ENCODE peak calls at places on chromosome 2, in five cellular contexts. One of them, this sample, is unnamed. For H3K4me1, the result is how much of the 10 kb centered on the place peaks cover.

GRCh38 chr2:174699993-174700766 is 64.1 kb downstream of the CHRNA1 start:
- DNase-seq in HepG2: peak
- DNase-seq in Peyer's patch: no peak
- DNase-seq in body of pancreas: no peak
- DNase-seq in GM23248: peak
- DNase-seq in this sample: peak

GRCh38 chr2:19048593-19049264 is 309.7 kb downstream of the OSR1 start:
- DNase-seq in HepG2: peak
- DNase-seq in Peyer's patch: no peak
- DNase-seq in body of pancreas: peak
- DNase-seq in GM23248: no peak
- DNase-seq in this sample: peak

GRCh38 chr2:62826141-62826540 is 120.6 kb downstream of the EHBP1 start:
- DNase-seq in HepG2: no peak
- DNase-seq in Peyer's patch: no peak
- DNase-seq in body of pancreas: no peak
- DNase-seq in GM23248: peak
- DNase-seq in this sample: no peak

GRCh38 chr2:235861383-235861782 is 306.8 kb downstream of the GBX2 start:
- DNase-seq in HepG2: no peak
- DNase-seq in Peyer's patch: no peak
- DNase-seq in body of pancreas: no peak
- DNase-seq in GM23248: no peak
- DNase-seq in this sample: no peak

GRCh38 chr2:241123816-241124536 is 21.9 kb upstream of the MTERF4 start:
- DNase-seq in HepG2: no peak
- DNase-seq in Peyer's patch: peak
- DNase-seq in body of pancreas: peak
- DNase-seq in GM23248: peak
- DNase-seq in this sample: peak

GRCh38 chr2:189570565-189570964 is 10.0 kb downstream of the SLC40A1 start:
- DNase-seq in HepG2: peak
- DNase-seq in Peyer's patch: no peak
- DNase-seq in body of pancreas: no peak
- DNase-seq in GM23248: peak
- DNase-seq in this sample: no peak

GRCh38 chr2:191618046-191618788 is 59.7 kb upstream of the NABP1 start:
- DNase-seq in HepG2: no peak
- DNase-seq in Peyer's patch: no peak
- DNase-seq in body of pancreas: no peak
- DNase-seq in GM23248: no peak
- DNase-seq in this sample: no peak

GRCh38 chr2:54394392-54394791 is 61.7 kb upstream of the SPTBN1 start:
- DNase-seq in HepG2: no peak
- DNase-seq in Peyer's patch: no peak
- DNase-seq in body of pancreas: no peak
- DNase-seq in GM23248: no peak
- DNase-seq in this sample: peak

GRCh38 chr2:202510911-202511310 is 123.9 kb upstream of the FAM117B start:
- DNase-seq in HepG2: no peak
- DNase-seq in Peyer's patch: no peak
- DNase-seq in body of pancreas: no peak
- DNase-seq in GM23248: peak
- DNase-seq in this sample: no peak

GRCh38 chr2:80122675-80123074 is 181.9 kb downstream of the LRRTM1 start:
- DNase-seq in HepG2: no peak
- DNase-seq in Peyer's patch: no peak
- DNase-seq in body of pancreas: no peak
- DNase-seq in GM23248: no peak
- DNase-seq in this sample: no peak

GRCh38 chr2:26670931-26671460 is 21.5 kb upstream of the KCNK3 start:
- DNase-seq in HepG2: no peak
- DNase-seq in Peyer's patch: peak
- DNase-seq in body of pancreas: no peak
- DNase-seq in GM23248: no peak
- DNase-seq in this sample: no peak

GRCh38 chr2:38709515-38710194 is 41.5 kb downstream of the SRSF7 start:
- DNase-seq in HepG2: no peak
- DNase-seq in Peyer's patch: no peak
- DNase-seq in body of pancreas: no peak
- DNase-seq in GM23248: no peak
- DNase-seq in this sample: no peak

GRCh38 chr2:230770804-230771203 is 58.2 kb downstream of the CAB39 start:
- DNase-seq in HepG2: no peak
- DNase-seq in Peyer's patch: no peak
- DNase-seq in body of pancreas: no peak
- DNase-seq in GM23248: no peak
- DNase-seq in this sample: no peak

GRCh38 chr2:224523626-224524577 is 61.3 kb downstream of the CUL3 start:
- DNase-seq in HepG2: no peak
- DNase-seq in Peyer's patch: no peak
- DNase-seq in body of pancreas: no peak
- DNase-seq in GM23248: no peak
- DNase-seq in this sample: peak

GRCh38 chr2:190535119-190535439 is 557 bp upstream of the NEMP2 start:
- DNase-seq in HepG2: no peak
- DNase-seq in Peyer's patch: no peak
- DNase-seq in body of pancreas: no peak
- DNase-seq in GM23248: peak
- DNase-seq in this sample: no peak

GRCh38 chr2:71313-72035 is 25.2 kb upstream of the FAM110C start:
- DNase-seq in HepG2: no peak
- DNase-seq in Peyer's patch: no peak
- DNase-seq in body of pancreas: no peak
- DNase-seq in GM23248: no peak
- DNase-seq in this sample: no peak

GRCh38 chr2:19178175-19178574 is 180.2 kb downstream of the OSR1 start:
- DNase-seq in HepG2: no peak
- DNase-seq in Peyer's patch: no peak
- DNase-seq in body of pancreas: no peak
- DNase-seq in GM23248: peak
- DNase-seq in this sample: no peak

GRCh38 chr2:159484537-159484936 is 131.8 kb downstream of the BAZ2B start:
- DNase-seq in HepG2: no peak
- DNase-seq in Peyer's patch: no peak
- DNase-seq in body of pancreas: peak
- DNase-seq in GM23248: no peak
- DNase-seq in this sample: peak

GRCh38 chr2:180085144-180085543 is 78.0 kb upstream of the CWC22 start:
- DNase-seq in HepG2: no peak
- DNase-seq in Peyer's patch: no peak
- DNase-seq in body of pancreas: no peak
- DNase-seq in GM23248: no peak
- DNase-seq in this sample: no peak

GRCh38 chr2:188940171-188940570 is 34.0 kb upstream of the COL3A1 start:
- DNase-seq in HepG2: no peak
- DNase-seq in Peyer's patch: no peak
- DNase-seq in body of pancreas: no peak
- DNase-seq in GM23248: peak
- DNase-seq in this sample: no peak

GRCh38 chr2:444937-445884 is 157.3 kb upstream of the ALKAL2 start:
- DNase-seq in HepG2: no peak
- DNase-seq in Peyer's patch: no peak
- DNase-seq in body of pancreas: no peak
- DNase-seq in GM23248: no peak
- DNase-seq in this sample: no peak

GRCh38 chr2:6506311-6507258 is 359.1 kb downstream of the CMPK2 start:
- DNase-seq in HepG2: no peak
- DNase-seq in Peyer's patch: no peak
- DNase-seq in body of pancreas: no peak
- DNase-seq in GM23248: peak
- DNase-seq in this sample: peak

GRCh38 chr2:20110383-20110782 is 59.0 kb upstream of the LAPTM4A start:
- DNase-seq in HepG2: no peak
- DNase-seq in Peyer's patch: no peak
- DNase-seq in body of pancreas: no peak
- DNase-seq in GM23248: no peak
- DNase-seq in this sample: no peak

GRCh38 chr2:179137191-179137590 is 87.3 kb upstream of the CCDC141 start:
- DNase-seq in HepG2: no peak
- DNase-seq in Peyer's patch: no peak
- DNase-seq in body of pancreas: no peak
- DNase-seq in GM23248: no peak
- DNase-seq in this sample: no peak

GRCh38 chr2:196481323-196481695 is 158.2 kb upstream of the CCDC150 start:
- DNase-seq in HepG2: no peak
- DNase-seq in Peyer's patch: no peak
- DNase-seq in body of pancreas: no peak
- DNase-seq in GM23248: peak
- DNase-seq in this sample: no peak

GRCh38 chr2:138722316-138722715 is 57.9 kb downstream of the NXPH2 start:
- DNase-seq in HepG2: no peak
- DNase-seq in Peyer's patch: no peak
- DNase-seq in body of pancreas: peak
- DNase-seq in GM23248: peak
- DNase-seq in this sample: no peak

GRCh38 chr2:317501-318424 is 29.9 kb upstream of the ALKAL2 start:
- DNase-seq in HepG2: no peak
- DNase-seq in Peyer's patch: no peak
- DNase-seq in body of pancreas: no peak
- DNase-seq in GM23248: peak
- DNase-seq in this sample: peak

GRCh38 chr2:173750332-173750731 is 214.8 kb downstream of the SP3 start:
- DNase-seq in HepG2: no peak
- DNase-seq in Peyer's patch: no peak
- DNase-seq in body of pancreas: no peak
- DNase-seq in GM23248: peak
- DNase-seq in this sample: no peak

GRCh38 chr2:188909036-188909435 is 65.1 kb upstream of the COL3A1 start:
- DNase-seq in HepG2: no peak
- DNase-seq in Peyer's patch: no peak
- DNase-seq in body of pancreas: no peak
- DNase-seq in GM23248: peak
- DNase-seq in this sample: no peak

GRCh38 chr2:207338610-207339009 is 172.9 kb upstream of the KLF7 start:
- DNase-seq in HepG2: no peak
- DNase-seq in Peyer's patch: no peak
- DNase-seq in body of pancreas: no peak
- DNase-seq in GM23248: no peak
- DNase-seq in this sample: no peak

DNA sequence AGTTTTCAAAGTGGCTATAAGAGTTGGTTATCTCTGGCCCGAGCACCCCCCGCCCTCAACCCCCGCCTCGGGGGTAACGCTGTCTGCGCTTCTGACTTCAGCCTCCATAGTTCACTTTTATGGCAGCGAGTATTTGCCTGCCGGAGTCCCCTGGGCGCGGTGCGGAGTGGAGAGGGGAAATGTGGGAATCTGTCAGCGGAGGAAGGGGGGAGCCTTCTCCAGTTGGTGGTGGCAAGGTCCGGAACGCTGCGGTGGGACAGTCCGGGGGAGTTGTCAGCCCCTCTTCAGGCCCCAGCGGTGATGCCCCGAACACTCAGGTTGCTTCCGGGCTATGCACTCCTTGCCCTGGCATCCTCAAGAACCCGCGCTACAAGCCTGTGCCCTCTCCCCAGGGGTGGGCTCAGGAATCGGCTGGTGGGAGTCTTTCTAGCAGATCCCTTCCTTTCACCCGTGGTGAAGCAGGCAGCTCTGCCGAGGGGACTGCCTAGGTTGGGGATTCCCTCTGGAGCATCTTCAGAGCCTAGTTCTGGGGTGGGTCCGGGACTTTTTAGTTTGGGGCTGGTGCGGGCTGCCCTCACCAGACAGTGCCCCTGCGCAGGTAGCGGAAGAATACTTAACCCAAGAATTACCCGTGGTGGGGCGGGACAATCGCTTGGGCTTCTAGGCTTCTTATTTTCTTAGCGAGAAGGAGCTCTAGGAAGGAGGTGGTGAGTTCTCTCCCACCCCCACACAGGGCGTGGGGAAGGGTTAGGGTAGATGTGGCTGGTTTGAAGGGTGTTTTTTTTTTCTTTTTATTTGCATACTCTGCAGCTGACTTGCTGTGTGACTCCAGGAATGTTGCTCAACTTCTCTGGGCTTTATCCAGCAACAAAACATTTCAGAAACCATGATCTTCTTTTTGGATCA is 1.6 kb downstream of the ATOH8 start:
- DNase-seq in HepG2: no peak
- DNase-seq in Peyer's patch: peak
- DNase-seq in body of pancreas: no peak
- DNase-seq in GM23248: peak
- DNase-seq in this sample: no peak
- H3K4me1 ChIP-seq in HepG2: half or more
- H3K4me1 ChIP-seq in Peyer's patch: half or more
- H3K4me1 ChIP-seq in body of pancreas: half or more
- H3K4me1 ChIP-seq in GM23248: under half
- H3K4me1 ChIP-seq in this sample: under half

GRCh38 chr2:218709906-218710305 is 729 bp upstream of the TTLL4 start:
- DNase-seq in HepG2: no peak
- DNase-seq in Peyer's patch: no peak
- DNase-seq in body of pancreas: no peak
- DNase-seq in GM23248: no peak
- DNase-seq in this sample: no peak
- H3K4me3 ChIP-seq in HepG2: peak
- H3K4me3 ChIP-seq in Peyer's patch: peak
- H3K4me3 ChIP-seq in body of pancreas: no peak
- H3K4me3 ChIP-seq in GM23248: peak
- H3K4me3 ChIP-seq in this sample: no peak

GRCh38 chr2:128727914-128728313 is 409.2 kb upstream of the HS6ST1 start:
- DNase-seq in HepG2: no peak
- DNase-seq in Peyer's patch: no peak
- DNase-seq in body of pancreas: no peak
- DNase-seq in GM23248: peak
- DNase-seq in this sample: no peak
- H3K27ac ChIP-seq in HepG2: no peak
- H3K27ac ChIP-seq in Peyer's patch: no peak
- H3K27ac ChIP-seq in body of pancreas: no peak
- H3K27ac ChIP-seq in GM23248: peak
- H3K27ac ChIP-seq in this sample: no peak

GRCh38 chr2:217877866-217878265 is 124.9 kb downstream of the TNS1 start:
- DNase-seq in HepG2: no peak
- DNase-seq in Peyer's patch: no peak
- DNase-seq in body of pancreas: no peak
- DNase-seq in GM23248: no peak
- DNase-seq in this sample: no peak

GRCh38 chr2:217875556-217876252 is 127.1 kb downstream of the TNS1 start:
- DNase-seq in HepG2: no peak
- DNase-seq in Peyer's patch: no peak
- DNase-seq in body of pancreas: no peak
- DNase-seq in GM23248: peak
- DNase-seq in this sample: no peak

GRCh38 chr2:217876253-217876570 is 126.6 kb downstream of the TNS1 start:
- DNase-seq in HepG2: no peak
- DNase-seq in Peyer's patch: no peak
- DNase-seq in body of pancreas: no peak
- DNase-seq in GM23248: no peak
- DNase-seq in this sample: no peak

GRCh38 chr2:217873371-217873770 is 129.4 kb downstream of the TNS1 start:
- DNase-seq in HepG2: no peak
- DNase-seq in Peyer's patch: no peak
- DNase-seq in body of pancreas: no peak
- DNase-seq in GM23248: no peak
- DNase-seq in this sample: no peak

DNA sequence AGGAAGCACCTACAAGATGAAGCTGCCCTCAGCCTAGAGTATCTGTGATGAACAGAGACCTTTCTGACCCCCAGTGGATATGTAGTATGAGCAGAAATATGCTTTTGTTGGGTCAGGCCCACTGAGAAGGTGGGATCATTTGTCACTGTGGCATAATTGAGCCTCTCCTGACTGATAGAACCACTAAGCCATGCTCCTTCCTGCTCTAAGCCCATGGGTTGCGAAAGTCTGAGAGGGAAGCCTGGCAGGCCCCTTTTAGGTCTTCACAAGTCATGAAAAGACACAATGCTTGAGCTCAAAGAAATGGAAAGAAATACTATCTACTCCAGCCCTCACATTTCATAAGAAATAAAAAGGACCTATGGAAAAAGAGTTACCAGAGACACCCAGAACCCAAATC is 127.7 kb downstream of the TNS1 start:
- DNase-seq in HepG2: no peak
- DNase-seq in Peyer's patch: no peak
- DNase-seq in body of pancreas: no peak
- DNase-seq in GM23248: peak
- DNase-seq in this sample: no peak
- H3K4me1 ChIP-seq in HepG2: under half
- H3K4me1 ChIP-seq in Peyer's patch: under half
- H3K4me1 ChIP-seq in body of pancreas: under half
- H3K4me1 ChIP-seq in GM23248: under half
- H3K4me1 ChIP-seq in this sample: under half